ENCODE peak calls at places on chromosomes 6 and 20, in four cellular contexts. I is esophagus muscularis mucosa, L is brain microvascular endothelial cell, Y is stomach. D is an unnamed sample.

GRCh38 chr20:48783533-48784272 is 44.1 kb downstream of the PREX1 start:
- DNase-seq in I (no peak), L (peak), Y (no peak), D (no peak)

GRCh38 chr6:139003751-139004150 is 15.7 kb upstream of the REPS1 start:
- DNase-seq in I (no peak), L (no peak), Y (no peak), D (no peak)

GRCh38 chr6:152305672-152306071 is 331.5 kb downstream of the SYNE1 start:
- DNase-seq in I (no peak), L (no peak), Y (no peak), D (no peak)

GRCh38 chr6:166687538-166688259 is 60.6 kb upstream of the RPS6KA2 start:
- DNase-seq in I (no peak), L (no peak), Y (no peak), D (no peak)

GRCh38 chr6:112443666-112444065 is 96.5 kb downstream of the RFPL4B start:
- DNase-seq in I (no peak), L (no peak), Y (peak), D (no peak)

GRCh38 chr20:54290636-54291035 is 82.7 kb downstream of the PFDN4 start:
- DNase-seq in I (no peak), L (no peak), Y (no peak), D (no peak)

GRCh38 chr6:38570750-38571149 is 69.0 kb downstream of the BTBD9 start:
- DNase-seq in I (no peak), L (no peak), Y (no peak), D (no peak)

GRCh38 chr20:64226686-64227576 is 28.6 kb upstream of the PCMTD2 start:
- DNase-seq in I (no peak), L (no peak), Y (no peak), D (no peak)

GRCh38 chr20:49534314-49534713 is 33.6 kb downstream of the PTGIS start:
- DNase-seq in I (no peak), L (peak), Y (peak), D (peak)

GRCh38 chr20:36259177-36259835 is 23.0 kb downstream of the AAR2 start:
- DNase-seq in I (no peak), L (no peak), Y (no peak), D (no peak)

GRCh38 chr20:51128198-51128597 is 105.3 kb upstream of the KCNG1 start:
- DNase-seq in I (no peak), L (peak), Y (no peak), D (no peak)

GRCh38 chr6:158538741-158539140 is 21.1 kb upstream of the TMEM181 start:
- DNase-seq in I (no peak), L (no peak), Y (no peak), D (no peak)

GRCh38 chr20:38187512-38187911 is 22.4 kb upstream of the TGM2 start:
- DNase-seq in I (no peak), L (no peak), Y (no peak), D (no peak)

GRCh38 chr6:53466257-53466656 is 78.6 kb downstream of the GCLC start:
- DNase-seq in I (no peak), L (no peak), Y (no peak), D (no peak)

GRCh38 chr20:16415079-16415478 is 158.2 kb downstream of the KIF16B start:
- DNase-seq in I (no peak), L (no peak), Y (no peak), D (no peak)

GRCh38 chr6:151400473-151400872 is 9.1 kb upstream of the ZBTB2 start:
- DNase-seq in I (no peak), L (peak), Y (no peak), D (no peak)

GRCh38 chr20:6081236-6081635 is 27.4 kb upstream of the LRRN4 start:
- DNase-seq in I (no peak), L (no peak), Y (no peak), D (no peak)

GRCh38 chr6:14270142-14270893 is 152.7 kb downstream of the CD83 start:
- DNase-seq in I (peak), L (no peak), Y (no peak), D (no peak)

GRCh38 chr6:15628499-15629131 is 34.2 kb downstream of the DTNBP1 start:
- DNase-seq in I (no peak), L (peak), Y (no peak), D (no peak)

GRCh38 chr20:37564388-37565133 is 36.9 kb upstream of the BLCAP start:
- DNase-seq in I (peak), L (peak), Y (peak), D (no peak)

GRCh38 chr20:57840504-57841296 is 130.9 kb upstream of the PMEPA1 start:
- DNase-seq in I (peak), L (no peak), Y (no peak), D (no peak)

GRCh38 chr6:30882764-30883475 is 1.4 kb upstream of the DDR1 start:
- DNase-seq in I (no peak), L (no peak), Y (peak), D (peak)

GRCh38 chr6:81067057-81067456 is 685.4 kb downstream of the TENT5A start:
- DNase-seq in I (no peak), L (no peak), Y (no peak), D (no peak)

DNA sequence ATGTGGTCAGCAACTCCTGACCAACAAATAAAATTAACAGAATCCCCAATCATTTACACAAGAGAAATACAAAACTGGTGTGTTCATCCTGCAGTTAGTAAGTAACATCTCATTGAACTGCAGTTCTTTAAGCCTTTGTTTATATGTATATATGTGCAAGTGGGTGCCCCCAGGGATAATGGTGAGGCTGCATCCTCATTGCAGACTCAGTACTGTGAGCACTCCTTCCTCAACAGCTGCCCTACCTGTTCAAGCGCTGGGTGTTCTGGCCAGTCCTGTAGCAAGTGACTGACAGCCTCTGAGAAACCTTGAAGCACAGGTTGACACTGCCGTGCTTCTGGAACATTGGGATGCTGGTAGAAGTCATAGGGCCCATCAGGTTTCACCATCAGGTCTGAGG is 49.8 kb upstream of the LYRM2 start:
- DNase-seq in I (peak), L (no peak), Y (no peak), D (no peak)
- H3K27ac ChIP-seq in I (no peak), L (no peak), Y (no peak), D (no peak)

GRCh38 chr20:23270427-23270911 is 80.1 kb upstream of the NXT1 start:
- DNase-seq in I (no peak), L (peak), Y (no peak), D (no peak)
- H3K27ac ChIP-seq in I (peak), L (peak), Y (peak), D (no peak)

DNA sequence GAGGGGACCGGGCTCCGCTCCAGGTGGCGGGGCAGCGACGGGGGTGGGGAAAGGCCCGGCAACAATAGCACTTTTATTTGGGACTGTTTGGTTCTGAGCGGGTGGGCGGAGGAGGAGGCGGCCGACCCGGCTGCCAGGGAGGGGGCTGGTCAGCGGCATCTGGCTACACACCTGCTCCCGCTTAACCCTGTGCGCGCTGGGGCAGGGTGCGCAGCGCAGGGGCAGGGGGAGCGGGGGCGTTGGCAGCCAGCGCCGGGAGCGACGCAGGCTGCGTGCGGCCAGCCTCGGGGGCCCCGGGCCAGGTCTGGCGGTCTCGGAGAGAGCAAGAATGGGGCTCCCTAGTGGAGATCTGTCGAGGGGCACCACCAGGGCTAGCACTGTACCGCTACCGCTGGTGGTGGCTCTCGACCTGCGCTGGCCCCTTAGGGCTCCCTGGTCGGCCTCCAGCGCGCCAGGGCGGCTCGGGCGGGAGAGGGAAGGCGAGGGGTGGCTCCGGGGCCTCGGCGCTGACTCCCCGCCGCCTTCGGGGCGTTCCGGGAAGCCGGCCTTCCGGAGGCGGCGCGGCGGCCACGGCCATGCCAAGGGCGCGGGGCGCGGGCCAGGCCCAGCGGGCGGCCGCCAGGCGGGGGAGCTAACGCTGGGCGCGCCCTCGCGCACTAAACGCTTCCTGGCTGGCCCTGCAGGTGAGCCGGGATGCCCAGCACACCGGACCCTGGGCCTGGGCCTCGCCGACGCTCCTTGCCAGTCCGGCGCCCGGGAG is 92.4 kb downstream of the NCR2 start:
- DNase-seq in I (no peak), L (no peak), Y (peak), D (no peak)
- H3K27ac ChIP-seq in I (peak), L (no peak), Y (peak), D (peak)

DNA sequence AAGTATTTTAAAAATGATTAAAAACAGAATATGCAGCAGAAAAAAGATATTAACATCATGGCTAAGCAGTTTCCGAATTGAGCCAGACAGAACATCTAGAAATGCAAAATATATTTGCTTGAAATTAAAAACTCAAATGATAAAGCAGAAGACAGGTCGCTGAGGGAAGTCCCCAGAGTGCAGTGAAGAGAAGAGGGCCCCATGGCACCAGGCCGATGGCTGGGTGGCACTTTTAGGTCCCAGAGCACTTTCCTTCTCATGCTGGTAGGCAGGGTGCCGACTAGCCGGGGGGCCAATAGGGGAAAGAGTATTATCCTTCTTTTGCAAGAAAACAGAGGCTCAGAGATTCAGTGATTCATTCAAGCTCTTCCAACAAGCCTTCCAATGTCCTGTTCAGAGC is 58.9 kb downstream of the MYH7B start:
- DNase-seq in I (no peak), L (no peak), Y (no peak), D (no peak)
- H3K27ac ChIP-seq in I (no peak), L (no peak), Y (no peak), D (no peak)

GRCh38 chr20:47350691-47351545 is 5.6 kb downstream of the ZMYND8 start:
- DNase-seq in I (no peak), L (no peak), Y (no peak), D (no peak)

GRCh38 chr20:47348539-47349142 is 7.9 kb downstream of the ZMYND8 start:
- DNase-seq in I (no peak), L (no peak), Y (no peak), D (no peak)

GRCh38 chr20:47351643-47352331 is 4.7 kb downstream of the ZMYND8 start:
- DNase-seq in I (no peak), L (no peak), Y (no peak), D (peak)

GRCh38 chr20:47349365-47350180 is 6.9 kb downstream of the ZMYND8 start:
- DNase-seq in I (no peak), L (no peak), Y (no peak), D (no peak)

DNA sequence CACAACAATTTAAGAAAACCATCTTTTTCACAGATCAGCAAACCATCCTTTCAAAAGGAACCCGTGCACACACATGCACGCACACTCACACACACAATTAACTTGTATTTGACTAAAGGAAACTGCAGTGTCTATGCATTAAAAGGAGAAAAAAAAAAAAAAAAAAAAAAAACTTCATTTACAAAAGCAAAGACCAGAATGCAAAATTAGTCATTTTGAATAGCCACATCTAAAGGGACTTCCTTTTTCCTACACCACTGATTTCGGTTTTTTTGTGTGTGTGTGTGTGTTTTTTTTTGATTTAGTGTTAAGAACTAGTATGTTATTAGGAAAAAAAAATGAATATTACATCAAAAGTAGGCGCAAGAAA is 6.3 kb downstream of the ZMYND8 start:
- DNase-seq in I (no peak), L (no peak), Y (no peak), D (no peak)
- H3K27ac ChIP-seq in I (peak), L (peak), Y (peak), D (peak)

DNA sequence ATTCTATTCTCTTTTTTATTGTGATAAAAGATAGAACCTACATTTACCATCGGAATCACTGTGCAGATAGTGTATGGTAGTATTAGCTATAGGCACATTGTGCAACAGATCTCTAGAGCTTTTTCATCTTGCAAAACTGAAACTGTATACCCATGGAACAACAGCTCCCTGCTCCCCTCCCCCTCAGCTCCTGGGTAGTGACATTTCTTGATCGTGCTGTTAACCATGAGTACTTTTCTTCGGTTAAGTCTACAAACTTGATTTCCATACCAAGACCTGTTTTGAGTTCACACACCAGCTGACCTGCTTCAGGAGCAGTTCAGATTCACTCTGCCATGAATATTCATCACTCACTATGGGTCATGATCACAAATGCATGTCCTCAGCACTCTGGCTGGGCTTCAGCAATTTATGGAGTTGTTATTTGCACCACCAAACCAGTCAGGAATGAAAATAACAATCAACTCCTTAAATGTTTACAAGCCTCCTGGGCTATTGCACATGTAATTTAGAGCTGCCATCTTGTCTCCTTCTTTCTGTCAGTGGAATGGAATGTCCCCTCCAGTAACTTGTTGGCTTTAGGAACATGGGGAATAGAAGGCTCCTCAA is 32.8 kb downstream of the PRDM1 start:
- DNase-seq in I (no peak), L (no peak), Y (no peak), D (no peak)
- H3K27ac ChIP-seq in I (no peak), L (no peak), Y (no peak), D (no peak)